ENCODE peak calls at places on chromosomes 12 and 14, in four cellular contexts. One of them, this sample, is unnamed.

GRCh38 chr12:62600038-62600437 is 133.4 kb downstream of the MON2 start:
- DNase-seq in ovary: no peak
- DNase-seq in cardiac muscle cell: no peak
- DNase-seq in neural progenitor cell: no peak
- DNase-seq in this sample: no peak

GRCh38 chr12:121423682-121424631 is 24.0 kb downstream of the RNF34 start:
- DNase-seq in ovary: no peak
- DNase-seq in cardiac muscle cell: no peak
- DNase-seq in neural progenitor cell: no peak
- DNase-seq in this sample: no peak

GRCh38 chr12:132147423-132148367 is 3.4 kb downstream of the NOC4L start:
- DNase-seq in ovary: peak; percentile 36
- DNase-seq in cardiac muscle cell: no peak
- DNase-seq in neural progenitor cell: no peak
- DNase-seq in this sample: no peak

GRCh38 chr12:101696477-101697196 is 803 bp upstream of the CHPT1 start:
- DNase-seq in ovary: no peak
- DNase-seq in cardiac muscle cell: peak; percentile 12
- DNase-seq in neural progenitor cell: no peak
- DNase-seq in this sample: no peak

GRCh38 chr12:117212563-117213190 is 22.4 kb upstream of the FBXO21 start:
- DNase-seq in ovary: peak; percentile 81
- DNase-seq in cardiac muscle cell: peak; percentile 89
- DNase-seq in neural progenitor cell: peak; percentile 85
- DNase-seq in this sample: peak; percentile 74

GRCh38 chr12:115354007-115354452 is 670.1 kb upstream of the TBX3 start:
- DNase-seq in ovary: peak; percentile 63
- DNase-seq in cardiac muscle cell: peak; percentile 96
- DNase-seq in neural progenitor cell: no peak
- DNase-seq in this sample: peak; percentile 75

GRCh38 chr14:103496776-103497175 is 25.9 kb downstream of the CKB start:
- DNase-seq in ovary: no peak
- DNase-seq in cardiac muscle cell: peak; percentile 30
- DNase-seq in neural progenitor cell: no peak
- DNase-seq in this sample: no peak

GRCh38 chr12:32016680-32017482 is 57.7 kb downstream of the RESF1 start:
- DNase-seq in ovary: no peak
- DNase-seq in cardiac muscle cell: no peak
- DNase-seq in neural progenitor cell: no peak
- DNase-seq in this sample: no peak

GRCh38 chr14:64646103-64646502 is 58.1 kb upstream of the PLEKHG3 start:
- DNase-seq in ovary: no peak
- DNase-seq in cardiac muscle cell: peak; percentile 89
- DNase-seq in neural progenitor cell: no peak
- DNase-seq in this sample: no peak

GRCh38 chr12:124509676-124510300 is 57.6 kb downstream of the NCOR2 start:
- DNase-seq in ovary: peak; percentile 74
- DNase-seq in cardiac muscle cell: peak; percentile 93
- DNase-seq in neural progenitor cell: peak; percentile 58
- DNase-seq in this sample: peak; percentile 77

GRCh38 chr12:67562513-67563287 is 85.8 kb upstream of the DYRK2 start:
- DNase-seq in ovary: no peak
- DNase-seq in cardiac muscle cell: no peak
- DNase-seq in neural progenitor cell: no peak
- DNase-seq in this sample: no peak

GRCh38 chr12:66241061-66242043 is 52.3 kb downstream of the IRAK3 start:
- DNase-seq in ovary: no peak
- DNase-seq in cardiac muscle cell: peak; percentile 93
- DNase-seq in neural progenitor cell: no peak
- DNase-seq in this sample: no peak

GRCh38 chr14:55752580-55753365 is 172.8 kb downstream of the KTN1 start:
- DNase-seq in ovary: no peak
- DNase-seq in cardiac muscle cell: peak; percentile 78
- DNase-seq in neural progenitor cell: peak; percentile 64
- DNase-seq in this sample: no peak

GRCh38 chr12:46388427-46388992 is 15.9 kb upstream of the SLC38A2 start:
- DNase-seq in ovary: no peak
- DNase-seq in cardiac muscle cell: peak; percentile 61
- DNase-seq in neural progenitor cell: no peak
- DNase-seq in this sample: no peak

GRCh38 chr12:46390304-46390703 is 17.7 kb upstream of the SLC38A2 start:
- DNase-seq in ovary: no peak
- DNase-seq in cardiac muscle cell: no peak
- DNase-seq in neural progenitor cell: no peak
- DNase-seq in this sample: no peak

GRCh38 chr12:46389130-46389616 is 16.6 kb upstream of the SLC38A2 start:
- DNase-seq in ovary: no peak
- DNase-seq in cardiac muscle cell: peak; percentile 99
- DNase-seq in neural progenitor cell: no peak
- DNase-seq in this sample: peak; percentile 48

GRCh38 chr12:46390881-46391280 is 18.3 kb upstream of the SLC38A2 start:
- DNase-seq in ovary: no peak
- DNase-seq in cardiac muscle cell: no peak
- DNase-seq in neural progenitor cell: peak; percentile 15
- DNase-seq in this sample: no peak

DNA sequence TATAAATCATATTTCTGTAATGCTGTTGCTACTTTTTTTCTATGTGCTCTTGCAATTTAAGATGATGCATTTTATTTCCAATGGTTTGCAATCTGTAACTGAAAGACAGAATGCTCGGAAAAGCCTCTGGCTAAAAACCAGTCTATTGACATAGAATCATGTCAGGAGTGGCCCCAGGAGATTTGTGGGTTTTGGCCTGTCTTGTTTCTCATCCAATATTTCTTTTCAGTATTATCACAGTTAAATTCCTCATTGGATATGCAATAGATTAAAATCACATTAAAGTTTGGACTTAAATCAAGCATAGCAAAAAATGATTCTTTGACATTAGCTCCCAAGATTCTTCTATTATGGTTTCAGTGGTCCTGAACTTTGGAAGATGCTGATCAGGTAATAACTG is 19.1 kb upstream of the SLC38A2 start:
- DNase-seq in ovary: no peak
- DNase-seq in cardiac muscle cell: peak; percentile 75
- DNase-seq in neural progenitor cell: no peak
- DNase-seq in this sample: peak; percentile 73
- H3K4me1 ChIP-seq in ovary: peaks cover 10% of the 10 kb centered on the region
- H3K4me1 ChIP-seq in cardiac muscle cell: peaks cover 25% of the 10 kb centered on the region
- H3K4me1 ChIP-seq in neural progenitor cell: peaks cover 25% of the 10 kb centered on the region
- H3K4me1 ChIP-seq in this sample: peaks cover 22% of the 10 kb centered on the region

DNA sequence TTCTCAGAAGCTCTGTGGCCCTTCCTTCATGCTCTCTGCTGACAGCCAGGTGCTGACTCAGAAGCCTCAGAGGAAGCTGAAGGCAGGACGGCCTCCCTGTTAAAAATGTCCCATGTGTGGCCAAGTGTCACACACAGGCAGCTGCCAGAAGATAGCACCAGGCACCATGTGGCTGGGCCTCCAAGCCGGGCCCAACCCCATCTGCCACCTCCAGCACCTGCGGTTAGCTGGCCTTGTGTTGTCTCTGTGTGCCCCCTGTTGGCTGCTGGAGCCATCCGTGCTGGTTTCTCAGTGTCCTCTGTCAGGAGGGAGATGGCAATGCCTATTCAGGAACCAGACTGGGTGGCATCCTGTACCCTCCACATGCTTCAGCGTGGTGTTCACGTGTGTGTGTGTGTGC is 63.2 kb downstream of the TSPAN11 start:
- DNase-seq in ovary: no peak
- DNase-seq in cardiac muscle cell: no peak
- DNase-seq in neural progenitor cell: peak; percentile 62
- DNase-seq in this sample: no peak
- TF ChIP-seq CTCF in ovary: no peak
- TF ChIP-seq CTCF in cardiac muscle cell: peak; percentile 26
- TF ChIP-seq CTCF in neural progenitor cell: peak; percentile 50
- TF ChIP-seq CTCF in this sample: no peak

GRCh38 chr12:674272-674781 is 11.1 kb upstream of the NINJ2 start:
- DNase-seq in ovary: no peak
- DNase-seq in cardiac muscle cell: no peak
- DNase-seq in neural progenitor cell: no peak
- DNase-seq in this sample: no peak

GRCh38 chr12:675562-675961 is 12.3 kb upstream of the NINJ2 start:
- DNase-seq in ovary: no peak
- DNase-seq in cardiac muscle cell: no peak
- DNase-seq in neural progenitor cell: no peak
- DNase-seq in this sample: no peak

GRCh38 chr12:668092-668481 is 4.8 kb upstream of the NINJ2 start:
- DNase-seq in ovary: no peak
- DNase-seq in cardiac muscle cell: no peak
- DNase-seq in neural progenitor cell: no peak
- DNase-seq in this sample: no peak

GRCh38 chr12:678747-679712 is 15.8 kb upstream of the NINJ2 start:
- DNase-seq in ovary: no peak
- DNase-seq in cardiac muscle cell: no peak
- DNase-seq in neural progenitor cell: no peak
- DNase-seq in this sample: no peak

DNA sequence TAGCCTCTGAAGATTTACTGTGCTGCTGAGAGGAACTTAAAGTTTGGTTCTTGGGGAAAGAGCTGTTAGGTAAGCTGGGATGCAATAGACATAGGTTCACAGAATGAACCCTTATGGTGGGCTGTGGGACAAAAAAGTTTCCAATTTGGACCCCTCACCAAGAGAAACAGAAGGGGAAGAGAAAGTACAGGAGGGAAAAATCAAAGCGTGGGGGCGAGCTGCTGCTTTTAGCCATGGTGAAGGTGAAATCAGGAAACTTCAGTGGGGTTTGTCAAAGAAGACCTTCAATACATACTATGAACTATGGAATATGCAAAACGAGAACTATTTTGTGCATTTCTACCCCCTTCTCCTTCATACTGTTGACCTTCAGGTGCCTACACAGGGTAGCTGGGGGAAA is 10.6 kb upstream of the NINJ2 start:
- DNase-seq in ovary: no peak
- DNase-seq in cardiac muscle cell: no peak
- DNase-seq in neural progenitor cell: no peak
- DNase-seq in this sample: no peak
- H3K4me3 ChIP-seq in ovary: no peak overlapping the region
- H3K4me3 ChIP-seq in cardiac muscle cell: no peak overlapping the region
- H3K4me3 ChIP-seq in neural progenitor cell: no peak overlapping the region
- H3K4me3 ChIP-seq in this sample: no peak overlapping the region

DNA sequence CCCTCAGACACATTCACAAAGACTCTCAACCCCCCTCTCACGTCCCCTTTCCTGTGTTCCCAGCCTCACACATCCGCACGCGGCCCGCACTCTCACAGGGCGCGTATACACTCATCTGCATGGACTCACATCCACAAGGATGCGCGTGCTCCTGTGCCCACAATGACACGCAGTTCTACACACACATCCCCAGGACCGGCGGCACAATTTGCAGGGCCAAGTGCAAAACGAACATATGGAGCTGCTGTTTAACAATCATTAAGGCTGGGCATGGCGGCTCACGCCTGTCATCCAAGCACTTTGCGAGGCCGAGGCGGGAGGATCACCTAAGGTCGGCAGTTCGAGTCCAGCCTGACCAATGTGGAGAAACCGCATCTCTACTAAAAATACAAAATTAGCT is 36.4 kb upstream of the EML1 start:
- DNase-seq in ovary: peak; percentile 27
- DNase-seq in cardiac muscle cell: no peak
- DNase-seq in neural progenitor cell: no peak
- DNase-seq in this sample: no peak
- H3K4me1 ChIP-seq in ovary: peaks cover 14% of the 10 kb centered on the region
- H3K4me1 ChIP-seq in cardiac muscle cell: peaks cover 11% of the 10 kb centered on the region
- H3K4me1 ChIP-seq in neural progenitor cell: peaks cover 22% of the 10 kb centered on the region
- H3K4me1 ChIP-seq in this sample: peaks cover 40% of the 10 kb centered on the region

DNA sequence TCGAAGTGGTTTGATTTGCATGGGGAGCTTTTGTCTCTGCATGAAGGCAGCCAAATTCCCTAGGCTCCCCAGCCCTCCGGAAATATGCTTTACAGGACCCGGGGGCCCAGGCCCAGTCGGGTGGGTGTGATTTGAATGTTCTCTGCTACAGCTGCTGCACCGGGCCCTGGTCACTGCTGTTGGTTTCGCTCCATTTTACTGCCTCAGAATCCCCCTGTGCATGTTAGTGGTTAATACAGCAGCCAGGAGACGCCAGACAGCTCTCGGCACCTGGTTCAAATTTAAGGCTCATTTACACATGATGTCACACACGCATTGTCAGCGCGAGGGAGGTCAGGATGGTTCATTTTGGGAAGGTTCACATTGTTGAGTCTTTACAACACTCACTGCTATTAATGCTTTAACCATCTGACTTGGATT is 99.6 kb downstream of the SLC38A6 start:
- DNase-seq in ovary: no peak
- DNase-seq in cardiac muscle cell: no peak
- DNase-seq in neural progenitor cell: no peak
- DNase-seq in this sample: no peak
- TF ChIP-seq CTCF in ovary: no peak
- TF ChIP-seq CTCF in cardiac muscle cell: no peak
- TF ChIP-seq CTCF in neural progenitor cell: no peak
- TF ChIP-seq CTCF in this sample: no peak

GRCh38 chr12:54587315-54587821 is 1.1 kb downstream of the PPP1R1A start:
- DNase-seq in ovary: peak; percentile 59
- DNase-seq in cardiac muscle cell: no peak
- DNase-seq in neural progenitor cell: no peak
- DNase-seq in this sample: no peak
- H3K4me3 ChIP-seq in ovary: peak overlapping the region; percentile 48
- H3K4me3 ChIP-seq in cardiac muscle cell: peak overlapping the region; percentile 80
- H3K4me3 ChIP-seq in neural progenitor cell: peak overlapping the region; percentile 89
- H3K4me3 ChIP-seq in this sample: peak overlapping the region; percentile 29

GRCh38 chr14:93014038-93015023 is 91.4 kb downstream of the CHGA start:
- DNase-seq in ovary: no peak
- DNase-seq in cardiac muscle cell: no peak
- DNase-seq in neural progenitor cell: no peak
- DNase-seq in this sample: no peak
- H3K4me1 ChIP-seq in ovary: peaks cover 17% of the 10 kb centered on the region
- H3K4me1 ChIP-seq in cardiac muscle cell: peaks cover 34% of the 10 kb centered on the region
- H3K4me1 ChIP-seq in neural progenitor cell: peaks cover 28% of the 10 kb centered on the region
- H3K4me1 ChIP-seq in this sample: no peaks in the 10 kb centered on the region

DNA sequence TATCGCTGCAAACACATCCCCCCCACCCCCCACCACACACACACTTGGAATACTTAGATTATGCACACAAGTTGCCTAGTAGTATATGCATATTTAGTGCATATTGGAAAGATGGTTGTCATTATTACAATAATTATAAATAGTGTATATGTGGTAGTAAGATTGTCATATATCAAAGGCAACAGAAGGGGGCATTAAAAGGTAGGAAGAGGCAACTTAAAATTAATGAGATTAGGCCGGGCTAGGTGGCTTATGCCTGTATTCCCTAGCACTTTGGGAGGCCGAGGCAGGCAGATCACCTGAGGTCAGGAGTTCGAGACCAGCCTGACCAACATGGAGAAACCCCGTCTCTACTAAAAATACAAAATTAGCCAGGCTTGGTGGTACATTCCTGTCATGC is 52.1 kb downstream of the GSC start:
- DNase-seq in ovary: no peak
- DNase-seq in cardiac muscle cell: no peak
- DNase-seq in neural progenitor cell: no peak
- DNase-seq in this sample: no peak
- TF ChIP-seq CTCF in ovary: no peak
- TF ChIP-seq CTCF in cardiac muscle cell: no peak
- TF ChIP-seq CTCF in neural progenitor cell: no peak
- TF ChIP-seq CTCF in this sample: no peak